ENCODE peak calls at places on chromosomes 5 and 9, in seven cellular contexts. One of them, this sample, is unnamed.
A peak's percentile ranks its signal among the peaks of the same experiment; 100 is the strongest.

GRCh38 chr5:172683696-172684464 is 42.8 kb downstream of the NEURL1B start:
- DNase-seq in K562: no peak
- DNase-seq in GM12878: no peak
- DNase-seq in HepG2: no peak
- DNase-seq in SK-N-SH: no peak
- DNase-seq in HCT116: no peak
- DNase-seq in H1: peak; percentile 67
- DNase-seq in this sample: no peak

GRCh38 chr5:173629628-173630027 is 13.2 kb upstream of the BOD1 start:
- DNase-seq in HepG2: no peak
- DNase-seq in HCT116: no peak
- DNase-seq in H1: peak; percentile 90
- DNase-seq in K562: peak; percentile 62
- DNase-seq in GM12878: no peak
- DNase-seq in SK-N-SH: peak; percentile 56
- DNase-seq in this sample: no peak

GRCh38 chr9:136403915-136404800 is 4.2 kb upstream of the SNAPC4 start:
- DNase-seq in HCT116: no peak
- DNase-seq in SK-N-SH: no peak
- DNase-seq in H1: no peak
- DNase-seq in HepG2: no peak
- DNase-seq in GM12878: peak; percentile 46
- DNase-seq in K562: no peak
- DNase-seq in this sample: no peak

GRCh38 chr5:67969631-67970030 is 245.9 kb upstream of the PIK3R1 start:
- DNase-seq in HepG2: no peak
- DNase-seq in K562: no peak
- DNase-seq in H1: no peak
- DNase-seq in HCT116: no peak
- DNase-seq in SK-N-SH: no peak
- DNase-seq in GM12878: no peak
- DNase-seq in this sample: no peak

GRCh38 chr5:92559743-92560142 is 1021.3 kb downstream of the NR2F1-AS1 start:
- DNase-seq in GM12878: no peak
- DNase-seq in SK-N-SH: no peak
- DNase-seq in K562: no peak
- DNase-seq in HepG2: no peak
- DNase-seq in H1: no peak
- DNase-seq in HCT116: peak; percentile 51
- DNase-seq in this sample: no peak

GRCh38 chr5:77640577-77641396 is 2.3 kb upstream of the OTP start:
- DNase-seq in HCT116: no peak
- DNase-seq in GM12878: no peak
- DNase-seq in SK-N-SH: peak; percentile 59
- DNase-seq in HepG2: no peak
- DNase-seq in H1: peak; percentile 66
- DNase-seq in K562: no peak
- DNase-seq in this sample: no peak

GRCh38 chr5:132439521-132440206 is 50.9 kb downstream of the IRF1 start:
- DNase-seq in H1: no peak
- DNase-seq in HepG2: no peak
- DNase-seq in HCT116: no peak
- DNase-seq in SK-N-SH: no peak
- DNase-seq in K562: no peak
- DNase-seq in GM12878: no peak
- DNase-seq in this sample: no peak

GRCh38 chr9:98182889-98183599 is 9.4 kb downstream of the CORO2A start:
- DNase-seq in HCT116: no peak
- DNase-seq in K562: no peak
- DNase-seq in H1: no peak
- DNase-seq in GM12878: no peak
- DNase-seq in HepG2: peak; percentile 44
- DNase-seq in SK-N-SH: no peak
- DNase-seq in this sample: no peak

GRCh38 chr9:32596096-32596865 is 23.3 kb upstream of the NDUFB6 start:
- DNase-seq in K562: no peak
- DNase-seq in HepG2: no peak
- DNase-seq in HCT116: no peak
- DNase-seq in H1: no peak
- DNase-seq in GM12878: no peak
- DNase-seq in SK-N-SH: no peak
- DNase-seq in this sample: no peak

GRCh38 chr9:103997861-103998370 is 96.2 kb upstream of the SMC2 start:
- DNase-seq in HepG2: no peak
- DNase-seq in GM12878: no peak
- DNase-seq in K562: no peak
- DNase-seq in HCT116: no peak
- DNase-seq in SK-N-SH: no peak
- DNase-seq in H1: no peak
- DNase-seq in this sample: no peak

DNA sequence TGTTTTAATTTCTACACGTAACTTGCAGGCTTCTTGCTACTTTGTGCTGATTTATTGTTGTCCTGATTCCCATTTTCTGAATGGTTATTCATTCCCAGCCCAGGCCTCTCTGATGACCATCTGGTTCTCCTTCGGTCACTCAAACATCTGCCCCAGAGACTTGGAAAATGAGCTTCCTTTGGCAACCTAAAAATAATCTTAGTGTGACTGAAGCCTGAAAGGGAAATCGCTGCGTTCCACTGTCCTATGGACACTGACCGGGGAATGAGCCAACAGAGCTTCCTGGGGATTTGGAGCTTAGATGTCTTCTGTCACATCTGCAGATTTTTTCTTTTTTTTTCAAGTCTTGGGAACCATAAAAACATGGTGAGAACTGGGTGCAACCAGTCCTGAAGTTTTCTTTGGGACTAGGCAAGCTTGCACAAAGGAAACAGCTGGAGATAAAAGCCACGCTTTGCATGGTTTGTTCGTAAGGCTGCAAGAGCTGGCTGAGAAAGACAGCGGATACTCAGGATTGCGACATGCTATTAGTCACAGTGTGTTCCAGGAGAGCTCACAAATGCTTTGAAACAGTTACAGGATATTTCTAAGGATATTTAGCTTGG is 146.3 kb downstream of the GOLPH3 start:
- DNase-seq in HCT116: peak; percentile 7
- DNase-seq in SK-N-SH: no peak
- DNase-seq in H1: no peak
- DNase-seq in HepG2: peak; percentile 39
- DNase-seq in K562: no peak
- DNase-seq in GM12878: no peak
- DNase-seq in this sample: no peak
- TF ChIP-seq JUND in HCT116: no peak
- TF ChIP-seq JUND in SK-N-SH: peak; percentile 15
- TF ChIP-seq JUND in H1: no peak
- TF ChIP-seq JUND in HepG2: no peak
- TF ChIP-seq JUND in K562: no peak
- TF ChIP-seq JUND in GM12878: no peak
- TF ChIP-seq JUND in this sample: no peak

DNA sequence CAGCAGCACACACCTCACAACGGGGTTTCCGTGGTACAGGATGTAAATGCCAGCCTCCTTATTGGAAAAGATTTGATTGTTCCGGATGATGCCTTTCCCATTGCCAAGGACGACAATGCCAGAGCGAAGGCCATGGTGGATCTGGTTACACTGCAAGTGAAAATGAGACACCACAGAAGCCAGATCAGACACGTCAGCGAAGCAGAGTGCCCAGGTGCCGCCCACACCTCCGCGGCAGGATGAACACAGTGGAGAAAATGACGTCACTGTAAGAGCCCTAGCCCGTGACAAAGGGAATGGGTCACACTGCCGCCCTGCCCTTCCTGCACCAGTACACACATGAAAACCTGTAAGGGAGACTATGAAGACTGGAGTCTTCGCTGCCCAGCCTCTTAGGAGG is 43.4 kb downstream of the POLR1E start:
- DNase-seq in SK-N-SH: no peak
- DNase-seq in K562: no peak
- DNase-seq in GM12878: peak; percentile 40
- DNase-seq in H1: no peak
- DNase-seq in HCT116: no peak
- DNase-seq in HepG2: no peak
- DNase-seq in this sample: no peak
- TF ChIP-seq JUND in SK-N-SH: no peak
- TF ChIP-seq JUND in K562: no peak
- TF ChIP-seq JUND in GM12878: peak; percentile 69
- TF ChIP-seq JUND in H1: no peak
- TF ChIP-seq JUND in HCT116: no peak
- TF ChIP-seq JUND in HepG2: no peak
- TF ChIP-seq JUND in this sample: no peak

GRCh38 chr9:35958104-35958825 is at the start of gene OR2S2:
- DNase-seq in SK-N-SH: no peak
- DNase-seq in H1: peak; percentile 27
- DNase-seq in GM12878: no peak
- DNase-seq in HCT116: no peak
- DNase-seq in K562: no peak
- DNase-seq in HepG2: no peak
- DNase-seq in this sample: no peak
- TF ChIP-seq JUND in SK-N-SH: no peak
- TF ChIP-seq JUND in H1: no peak
- TF ChIP-seq JUND in GM12878: no peak
- TF ChIP-seq JUND in HCT116: no peak
- TF ChIP-seq JUND in K562: no peak
- TF ChIP-seq JUND in HepG2: no peak
- TF ChIP-seq JUND in this sample: no peak

GRCh38 chr5:141465351-141465750 is 10.4 kb upstream of the PCDHGC3 start:
- DNase-seq in H1: no peak
- DNase-seq in SK-N-SH: no peak
- DNase-seq in GM12878: no peak
- DNase-seq in K562: no peak
- DNase-seq in HCT116: no peak
- DNase-seq in HepG2: no peak
- DNase-seq in this sample: no peak
- TF ChIP-seq JUND in H1: no peak
- TF ChIP-seq JUND in SK-N-SH: no peak
- TF ChIP-seq JUND in GM12878: no peak
- TF ChIP-seq JUND in K562: no peak
- TF ChIP-seq JUND in HCT116: no peak
- TF ChIP-seq JUND in HepG2: no peak
- TF ChIP-seq JUND in this sample: no peak

GRCh38 chr5:125384071-125384470 is 637.6 kb upstream of the ZNF608 start:
- DNase-seq in SK-N-SH: no peak
- DNase-seq in K562: no peak
- DNase-seq in H1: no peak
- DNase-seq in HepG2: no peak
- DNase-seq in HCT116: no peak
- DNase-seq in GM12878: no peak
- DNase-seq in this sample: no peak
- TF ChIP-seq JUND in SK-N-SH: no peak
- TF ChIP-seq JUND in K562: no peak
- TF ChIP-seq JUND in H1: no peak
- TF ChIP-seq JUND in HepG2: no peak
- TF ChIP-seq JUND in HCT116: no peak
- TF ChIP-seq JUND in GM12878: no peak
- TF ChIP-seq JUND in this sample: no peak

GRCh38 chr9:89114741-89115140 is 63.9 kb downstream of the SHC3 start:
- DNase-seq in HCT116: no peak
- DNase-seq in SK-N-SH: no peak
- DNase-seq in GM12878: no peak
- DNase-seq in K562: no peak
- DNase-seq in HepG2: no peak
- DNase-seq in H1: no peak
- DNase-seq in this sample: no peak
- TF ChIP-seq JUND in HCT116: no peak
- TF ChIP-seq JUND in SK-N-SH: no peak
- TF ChIP-seq JUND in GM12878: no peak
- TF ChIP-seq JUND in K562: no peak
- TF ChIP-seq JUND in HepG2: no peak
- TF ChIP-seq JUND in H1: no peak
- TF ChIP-seq JUND in this sample: no peak

GRCh38 chr9:3497406-3497805 is 28.4 kb downstream of the RFX3 start:
- DNase-seq in GM12878: no peak
- DNase-seq in K562: no peak
- DNase-seq in SK-N-SH: no peak
- DNase-seq in HepG2: no peak
- DNase-seq in HCT116: no peak
- DNase-seq in H1: no peak
- DNase-seq in this sample: no peak
- TF ChIP-seq JUND in GM12878: no peak
- TF ChIP-seq JUND in K562: no peak
- TF ChIP-seq JUND in SK-N-SH: peak; percentile 23
- TF ChIP-seq JUND in HepG2: no peak
- TF ChIP-seq JUND in HCT116: no peak
- TF ChIP-seq JUND in H1: no peak
- TF ChIP-seq JUND in this sample: no peak